ENCODE peak calls at places on chromosomes 13 and 19, in nine cellular contexts. L is psoas muscle; U is GM23248; T is CD4-positive, CD25-positive, alpha-beta regulatory T cell; N is osteoblast; Y is IMR-90; E is left ventricle myocardium inferior; B is A549; X is cardiac fibroblast. O is an unnamed sample.

GRCh38 chr19:15330801-15331418 is 1.4 kb downstream of the BRD4 start:
- DNase-seq in X (peak), B (peak), E (no peak), Y (peak), N (peak), L (no peak), U (peak), T (peak), O (no peak)

GRCh38 chr19:19627716-19628498 is at the start of gene LPAR2:
- DNase-seq in L (peak), E (no peak), B (no peak), X (no peak), T (peak), N (peak), Y (no peak), U (peak), O (no peak)

GRCh38 chr13:70448820-70449219 is 340.6 kb upstream of the KLHL1 start:
- DNase-seq in U (no peak), Y (no peak), T (no peak), B (no peak), X (no peak), N (no peak), E (no peak), L (no peak), O (no peak)

GRCh38 chr19:50008532-50008931 is 16.6 kb downstream of the VRK3 start:
- DNase-seq in L (no peak), X (peak), E (peak), B (peak), T (peak), Y (no peak), U (peak), N (no peak), O (no peak)

GRCh38 chr19:55087542-55087935 is 11.9 kb downstream of the EPS8L1 start:
- DNase-seq in E (no peak), X (peak), B (no peak), Y (peak), U (peak), L (no peak), N (peak), T (no peak), O (no peak)

GRCh38 chr19:49362926-49363264 is 679 bp upstream of the TEAD2 start:
- DNase-seq in Y (peak), L (peak), T (no peak), U (peak), X (no peak), B (no peak), E (peak), N (peak), O (no peak)

GRCh38 chr13:104691765-104692164 is 1625.5 kb upstream of the SLC10A2 start:
- DNase-seq in X (no peak), L (no peak), Y (no peak), N (no peak), E (no peak), U (no peak), T (no peak), B (no peak), O (no peak)

GRCh38 chr13:108322206-108322824 is 52.8 kb downstream of the TNFSF13B start:
- DNase-seq in U (peak), T (peak), X (peak), B (peak), L (no peak), Y (peak), N (peak), E (no peak), O (no peak)

GRCh38 chr13:36297259-36297599 is 385 bp downstream of the CCDC169 start:
- DNase-seq in X (peak), Y (peak), T (no peak), L (no peak), E (no peak), N (peak), U (peak), B (peak), O (no peak)

GRCh38 chr19:2054763-2055162 is 3.7 kb upstream of the MKNK2 start:
- DNase-seq in B (no peak), L (no peak), U (no peak), T (no peak), Y (no peak), E (no peak), N (peak), X (no peak), O (no peak)

GRCh38 chr13:35472308-35473008 is 4.0 kb downstream of the MAB21L1 start:
- DNase-seq in L (peak), N (no peak), E (no peak), U (peak), Y (no peak), T (peak), X (no peak), B (no peak), O (no peak)

GRCh38 chr13:89514534-89515312 is 1832.8 kb upstream of the MIR17HG start:
- DNase-seq in T (no peak), L (no peak), U (peak), N (no peak), B (peak), E (no peak), X (peak), Y (peak), O (no peak)

GRCh38 chr13:90416938-90417337 is 930.5 kb upstream of the MIR17HG start:
- DNase-seq in T (no peak), N (no peak), L (no peak), U (no peak), Y (no peak), X (no peak), E (no peak), B (no peak), O (no peak)

GRCh38 chr13:27744861-27745260 is 47.4 kb upstream of the GSX1 start:
- DNase-seq in T (no peak), N (no peak), B (no peak), L (no peak), E (no peak), X (no peak), U (no peak), Y (no peak), O (no peak)

DNA sequence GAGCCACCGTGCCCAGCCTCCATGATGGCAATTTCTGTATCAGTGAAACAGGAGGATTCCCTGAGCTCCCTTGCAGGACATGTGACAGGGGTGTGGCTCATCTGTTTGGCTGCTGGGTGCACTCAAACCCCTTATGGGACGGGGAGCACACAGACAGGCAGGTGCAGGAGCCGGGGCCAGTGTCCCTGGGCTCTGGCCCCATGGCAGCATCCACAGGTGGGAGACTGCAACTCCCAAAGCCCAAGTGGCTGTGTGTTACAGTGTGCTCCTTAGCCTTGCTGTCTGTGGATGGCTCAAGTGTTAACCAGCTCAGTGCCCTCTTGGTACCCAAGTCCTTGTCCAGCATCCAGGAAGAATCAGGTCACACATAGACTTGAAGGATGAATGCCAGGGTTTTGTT is 14.6 kb downstream of the MBD3L1 start:
- DNase-seq in Y (no peak), N (no peak), E (no peak), X (no peak), B (no peak), L (no peak), U (no peak), T (no peak), O (no peak)
- H3K4me3 ChIP-seq in Y (no peak), N (no peak), E (no peak), X (no peak), B (no peak), L (no peak), U (no peak), T (no peak), O (no peak)

GRCh38 chr19:10553087-10553667 is 9.5 kb downstream of the ATG4D start:
- DNase-seq in T (peak), X (no peak), B (no peak), U (no peak), L (peak), E (no peak), Y (no peak), N (peak), O (no peak)

GRCh38 chr19:10551698-10552301 is 8.1 kb downstream of the ATG4D start:
- DNase-seq in L (no peak), T (peak), N (peak), Y (no peak), X (peak), U (peak), B (peak), E (no peak), O (no peak)

GRCh38 chr19:10550336-10550735 is 6.6 kb downstream of the ATG4D start:
- DNase-seq in T (no peak), E (no peak), B (no peak), X (no peak), U (no peak), Y (no peak), N (peak), L (no peak), O (no peak)

GRCh38 chr19:10553943-10554381 is 10.3 kb downstream of the ATG4D start:
- DNase-seq in Y (no peak), L (peak), T (peak), E (no peak), X (no peak), N (peak), B (no peak), U (no peak), O (no peak)

DNA sequence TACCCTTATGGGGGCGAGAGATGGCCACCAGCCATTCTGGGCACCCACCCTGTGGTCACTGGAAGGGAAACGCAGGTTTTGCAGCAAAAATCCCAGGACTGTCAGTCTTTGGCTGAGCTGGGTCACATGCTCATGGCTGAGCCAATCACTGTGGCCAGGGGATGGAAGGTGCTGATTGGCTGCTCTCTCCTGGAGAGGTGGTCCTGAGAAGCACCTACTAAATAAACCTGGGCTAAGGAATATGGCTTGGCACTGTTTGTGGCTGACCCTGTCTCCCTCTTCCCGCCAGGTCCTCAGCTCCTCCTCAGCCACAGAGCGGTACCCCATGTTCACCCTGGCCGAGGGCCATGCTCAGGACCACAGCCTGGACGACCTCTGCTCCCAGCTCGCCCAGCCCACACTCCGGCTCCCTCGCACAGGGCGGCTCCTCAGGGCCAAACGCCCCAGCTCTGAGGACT is 8.9 kb downstream of the ATG4D start:
- DNase-seq in Y (no peak), N (peak), X (peak), T (no peak), U (peak), L (no peak), E (no peak), B (peak), O (no peak)
- H3K4me3 ChIP-seq in Y (no peak), N (no peak), X (no peak), T (no peak), U (no peak), L (no peak), E (no peak), B (no peak), O (no peak)

GRCh38 chr13:67223024-67223423 is 7.1 kb downstream of the PCDH9 start:
- DNase-seq in L (no peak), T (no peak), Y (peak), E (no peak), B (no peak), N (no peak), U (peak), X (peak), O (no peak)
- H3K4me3 ChIP-seq in L (peak), T (no peak), Y (no peak), E (peak), B (peak), N (no peak), U (no peak), X (peak), O (no peak)

GRCh38 chr19:40690699-40691420 is 409 bp upstream of the NUMBL start:
- DNase-seq in B (peak), N (peak), E (peak), L (peak), X (peak), U (peak), T (peak), Y (peak), O (no peak)
- H3K4me3 ChIP-seq in B (peak), N (peak), E (peak), L (peak), X (peak), U (peak), T (no peak), Y (peak), O (peak)